ENCODE peak calls at places on chromosomes 3 and 15, in four cellular contexts. G is stimulated activated naive CD8-positive, alpha-beta T cell treated with anti-CD3 and anti-CD28 coated beads, Interleukin-15, amount 100 ng/mL, for 72 hours; Q is activated T-cell treated with anti-CD3 and anti-CD28 coated beads, Interleukin-2, amount 50 U/mL, for 72 hours; Y is right cardiac atrium. B is an unnamed sample.

GRCh38 chr3:141556034-141556433 is 69.2 kb downstream of the RASA2 start:
- ATAC-seq in G (peak; percentile 84), Q (peak; percentile 80), Y (no peak), B (peak; percentile 83)

GRCh38 chr15:52111517-52112202 is 915 bp downstream of the BCL2L10 start:
- ATAC-seq in G (no peak), Q (no peak), Y (no peak), B (no peak)

GRCh38 chr3:152322756-152323155 is 54.0 kb downstream of the MBNL1 start:
- ATAC-seq in G (peak; percentile 70), Q (no peak), Y (no peak), B (peak; percentile 28)

GRCh38 chr3:122067214-122067550 is 12.0 kb downstream of the CD86 start:
- ATAC-seq in G (no peak), Q (no peak), Y (peak; percentile 35), B (no peak)

GRCh38 chr3:105516972-105517371 is 150.3 kb downstream of the ALCAM start:
- ATAC-seq in G (no peak), Q (no peak), Y (no peak), B (no peak)

GRCh38 chr3:49616061-49616460 is 58.1 kb upstream of the APEH start:
- ATAC-seq in G (no peak), Q (no peak), Y (no peak), B (no peak)

GRCh38 chr3:48294611-48295263 is 38.7 kb downstream of the SPINK8 start:
- ATAC-seq in G (no peak), Q (no peak), Y (no peak), B (no peak)

GRCh38 chr3:121481116-121481895 is 64.5 kb downstream of the POLQ start:
- ATAC-seq in G (no peak), Q (no peak), Y (no peak), B (no peak)

GRCh38 chr15:48147358-48147757 is 26.6 kb downstream of the SLC24A5 start:
- ATAC-seq in G (no peak), Q (no peak), Y (no peak), B (no peak)

GRCh38 chr15:50797926-50798325 is 32.4 kb upstream of the SPPL2A start:
- ATAC-seq in G (no peak), Q (no peak), Y (no peak), B (no peak)

GRCh38 chr15:60076055-60076454 is 71.9 kb downstream of the FOXB1 start:
- ATAC-seq in G (peak; percentile 67), Q (peak; percentile 57), Y (no peak), B (peak; percentile 52)

GRCh38 chr15:71718116-71718910 is 92.0 kb upstream of the NR2E3 start:
- ATAC-seq in G (no peak), Q (no peak), Y (no peak), B (no peak)

GRCh38 chr3:62248831-62249776 is 124.2 kb downstream of the FEZF2 start:
- ATAC-seq in G (no peak), Q (no peak), Y (no peak), B (no peak)